ENCODE peak calls at places on chromosomes 3 and 15, in four cellular contexts. G, K, N and C are unnamed samples.

GRCh38 chr3:151962371-151962770 is 88.9 kb downstream of the SUCNR1 start:
- DNase-seq in K (no peak), G (no peak), N (no peak), C (no peak)

GRCh38 chr3:134325106-134325705 is 49.0 kb downstream of the AMOTL2 start:
- DNase-seq in N (no peak), K (peak), G (no peak), C (no peak)

GRCh38 chr3:101124125-101124524 is 130.9 kb upstream of the ABI3BP start:
- DNase-seq in G (no peak), N (no peak), K (peak), C (peak)

GRCh38 chr3:48429416-48430358 is at the start of gene PLXNB1:
- DNase-seq in N (no peak), K (peak), G (peak), C (peak)

GRCh38 chr15:94004697-94005096 is 226.7 kb upstream of the MCTP2 start:
- DNase-seq in K (no peak), G (no peak), N (no peak), C (no peak)

GRCh38 chr3:152641198-152641597 is 193.7 kb upstream of the P2RY1 start:
- DNase-seq in N (no peak), K (no peak), G (no peak), C (no peak)

GRCh38 chr3:185397676-185398075 is 34.7 kb downstream of the MAP3K13 start:
- DNase-seq in G (peak), N (no peak), K (no peak), C (no peak)

GRCh38 chr3:58044656-58045055 is 36.4 kb downstream of the FLNB start:
- DNase-seq in N (no peak), K (no peak), G (peak), C (no peak)

GRCh38 chr15:57003418-57003817 is 85.0 kb downstream of the TCF12 start:
- DNase-seq in G (no peak), K (peak), N (peak), C (peak)

GRCh38 chr15:48469271-48469670 is 138.0 kb downstream of the DUT start:
- DNase-seq in K (peak), G (no peak), N (no peak), C (no peak)

GRCh38 chr3:46676601-46677071 is 16.8 kb downstream of the ALS2CL start:
- DNase-seq in N (no peak), G (no peak), K (no peak), C (no peak)

GRCh38 chr15:89293012-89293411 is 41.6 kb downstream of the POLG start:
- DNase-seq in K (no peak), G (no peak), N (no peak), C (no peak)

GRCh38 chr15:28880680-28881079 is 5.1 kb upstream of the APBA2 start:
- DNase-seq in K (no peak), N (no peak), G (no peak), C (no peak)

GRCh38 chr15:99120050-99120777 is 15.3 kb downstream of the SYNM start:
- DNase-seq in N (no peak), G (no peak), K (no peak), C (no peak)

GRCh38 chr3:42204867-42205599 is 61.0 kb downstream of the CCK start:
- DNase-seq in N (no peak), K (no peak), G (no peak), C (no peak)

GRCh38 chr15:96338772-96339661 is 8.5 kb downstream of the NR2F2 start:
- DNase-seq in K (peak), G (no peak), N (peak), C (peak)

GRCh38 chr3:53161345-53161819 is 373 bp downstream of the PRKCD start:
- DNase-seq in N (no peak), K (no peak), G (no peak), C (peak)

GRCh38 chr3:6753536-6753935 is 107.4 kb upstream of the GRM7 start:
- DNase-seq in K (no peak), G (no peak), N (no peak), C (no peak)

GRCh38 chr3:62332771-62333381 is 40.5 kb downstream of the FEZF2 start:
- DNase-seq in K (peak), G (peak), N (peak), C (peak)

GRCh38 chr3:4355401-4356224 is 52.4 kb downstream of the SETMAR start:
- DNase-seq in G (peak), K (no peak), N (no peak), C (peak)

GRCh38 chr3:10333359-10333670 is 12.4 kb upstream of the SEC13 start:
- DNase-seq in N (no peak), K (no peak), G (no peak), C (no peak)

GRCh38 chr3:112752092-112752512 is 94.6 kb downstream of the CD200R1L start:
- DNase-seq in G (no peak), N (no peak), K (no peak), C (peak)

GRCh38 chr15:26083457-26084350 is 220.6 kb upstream of the ATP10A start:
- DNase-seq in K (no peak), N (no peak), G (no peak), C (no peak)

GRCh38 chr3:171177056-171177455 is 150.5 kb upstream of the SLC2A2 start:
- DNase-seq in N (no peak), G (no peak), K (no peak), C (no peak)

GRCh38 chr15:98428253-98428989 is 219.9 kb upstream of the IGF1R start:
- DNase-seq in K (peak), N (peak), G (peak), C (peak)

GRCh38 chr3:123155471-123156011 is 46.2 kb upstream of the SEC22A start:
- DNase-seq in G (no peak), N (no peak), K (no peak), C (no peak)

GRCh38 chr15:33737687-33738606 is 230.3 kb upstream of the CHRM5 start:
- DNase-seq in K (peak), N (peak), G (peak), C (peak)

GRCh38 chr3:64705946-64706345 is 18.1 kb upstream of the ADAMTS9 start:
- DNase-seq in N (no peak), G (no peak), K (no peak), C (no peak)

GRCh38 chr3:152656207-152657001 is 178.5 kb upstream of the P2RY1 start:
- DNase-seq in G (no peak), N (no peak), K (no peak), C (no peak)

GRCh38 chr3:30681276-30682211 is 75.1 kb downstream of the TGFBR2 start:
- DNase-seq in G (peak), N (no peak), K (peak), C (peak)

GRCh38 chr3:64988188-64988587 is 300.4 kb upstream of the ADAMTS9 start:
- DNase-seq in G (no peak), N (no peak), K (no peak), C (peak)

GRCh38 chr3:193824365-193824764 is 231.4 kb downstream of the OPA1 start:
- DNase-seq in G (no peak), N (no peak), K (no peak), C (no peak)

GRCh38 chr3:52294320-52295150 is 6.9 kb downstream of the GLYCTK start:
- DNase-seq in K (no peak), N (no peak), G (no peak), C (no peak)

GRCh38 chr15:83323296-83323711 is 38.8 kb upstream of the BNC1 start:
- DNase-seq in G (no peak), K (peak), N (peak), C (peak)

GRCh38 chr3:11514191-11514770 is 129.4 kb downstream of the VGLL4 start:
- DNase-seq in K (peak), G (no peak), N (peak), C (peak)

GRCh38 chr3:178948546-178948945 is 123.1 kb downstream of the ZMAT3 start:
- DNase-seq in K (no peak), G (no peak), N (no peak), C (no peak)

GRCh38 chr3:13308406-13308805 is 111.7 kb downstream of the NUP210 start:
- DNase-seq in G (peak), K (peak), N (peak), C (peak)
- H3K4me3 ChIP-seq in G (no peak), K (no peak), N (no peak), C (no peak)

DNA sequence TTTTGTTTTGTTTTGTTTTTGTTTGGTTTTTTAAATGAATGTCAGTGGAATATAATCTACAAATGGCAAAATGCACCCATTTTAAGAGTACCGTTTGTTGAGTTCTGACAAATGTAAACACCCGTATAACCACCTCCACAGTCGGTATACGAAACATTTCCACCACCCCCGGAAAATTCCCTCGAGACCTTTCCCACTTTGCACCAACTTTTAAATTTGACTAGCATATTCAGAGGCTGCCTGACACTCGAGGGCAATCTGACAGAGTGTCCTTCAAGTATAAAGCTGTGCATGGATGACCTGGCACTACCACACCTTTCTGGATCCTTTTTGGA is 629 bp upstream of the ARHGEF3 start:
- DNase-seq in K (no peak), N (no peak), G (no peak), C (no peak)
- TF ChIP-seq CTCF in K (no peak), N (no peak), G (no peak), C (no peak)

DNA sequence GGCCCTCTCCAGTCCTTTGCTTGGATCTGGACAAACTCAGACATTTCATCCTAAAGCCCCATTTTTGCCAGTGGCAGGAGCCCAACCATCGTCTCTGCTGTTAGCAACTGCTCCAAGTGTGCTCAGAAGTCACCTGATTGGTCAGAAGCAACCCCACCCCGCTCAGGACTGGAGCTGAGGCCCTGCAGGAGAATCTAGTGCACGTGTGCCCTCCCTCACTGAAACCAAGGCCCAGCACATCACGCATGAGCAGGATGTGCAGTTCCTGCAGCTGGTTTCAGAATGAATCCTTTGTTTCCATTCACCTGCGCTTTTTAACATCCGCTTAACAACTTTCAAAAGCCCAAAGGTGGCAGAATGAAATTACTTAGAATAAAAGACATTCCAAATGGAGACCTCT is 81.2 kb downstream of the SRGAP3 start:
- DNase-seq in K (no peak), G (no peak), N (no peak), C (no peak)
- H3K4me3 ChIP-seq in K (no peak), G (no peak), N (no peak), C (no peak)

GRCh38 chr3:147614210-147614609 is 205.0 kb downstream of the ZIC1 start:
- DNase-seq in G (no peak), N (no peak), K (peak), C (no peak)

GRCh38 chr3:147613710-147614109 is 204.5 kb downstream of the ZIC1 start:
- DNase-seq in N (no peak), K (peak), G (no peak), C (no peak)

GRCh38 chr3:147618636-147619035 is 209.5 kb downstream of the ZIC1 start:
- DNase-seq in K (no peak), N (no peak), G (no peak), C (no peak)

GRCh38 chr3:147619925-147620580 is 210.9 kb downstream of the ZIC1 start:
- DNase-seq in N (no peak), G (no peak), K (peak), C (no peak)

GRCh38 chr3:147616998-147617619 is 207.9 kb downstream of the ZIC1 start:
- DNase-seq in G (no peak), K (peak), N (no peak), C (peak)
- TF ChIP-seq CTCF in G (peak), K (peak), N (peak), C (peak)

GRCh38 chr15:65789759-65790158 is 2.3 kb downstream of the DENND4A start:
- DNase-seq in K (no peak), N (no peak), G (no peak), C (no peak)
- H3K4me3 ChIP-seq in K (no peak), N (no peak), G (peak), C (no peak)